ENCODE peak calls at places on chromosome 4, in seven cellular contexts. B, Q, M, G, D, Y and E are unnamed samples.

GRCh38 chr4:146957252-146957651 is 11.6 kb upstream of the TTC29 start:
- DNase-seq in G (no peak), Q (peak), M (no peak), Y (no peak), D (peak), B (no peak), E (no peak)

GRCh38 chr4:11693693-11694092 is 265.0 kb upstream of the HS3ST1 start:
- DNase-seq in Y (no peak), B (no peak), Q (no peak), D (no peak), G (no peak), M (no peak), E (no peak)

GRCh38 chr4:98529970-98530569 is 128.3 kb downstream of the TSPAN5 start:
- DNase-seq in Q (no peak), B (no peak), M (no peak), G (no peak), Y (no peak), D (no peak), E (no peak)

GRCh38 chr4:154560824-154561231 is 2.0 kb upstream of the FGB start:
- DNase-seq in Y (no peak), Q (peak), D (peak), M (no peak), G (no peak), B (no peak), E (no peak)

GRCh38 chr4:2728806-2729532 is 27.2 kb downstream of the TNIP2 start:
- DNase-seq in M (no peak), D (no peak), G (no peak), B (peak), Y (no peak), Q (no peak), E (no peak)

GRCh38 chr4:109915385-109916002 is 2.8 kb downstream of the EGF start:
- DNase-seq in M (no peak), Y (no peak), G (no peak), Q (no peak), D (no peak), B (no peak), E (no peak)

GRCh38 chr4:105280338-105280809 is 133.7 kb downstream of the TET2 start:
- DNase-seq in Q (peak), M (no peak), D (no peak), G (no peak), B (no peak), Y (no peak), E (no peak)

GRCh38 chr4:175705407-175705806 is 106.7 kb downstream of the GPM6A start:
- DNase-seq in D (no peak), G (peak), Q (no peak), Y (peak), B (no peak), M (peak), E (peak)

GRCh38 chr4:41525129-41525528 is 12.8 kb upstream of the LIMCH1 start:
- DNase-seq in Q (no peak), G (no peak), B (no peak), D (peak), M (no peak), Y (peak), E (no peak)